ENCODE peak calls at places on chromosomes 7 and 10, in ten cellular contexts. F is right cardiac atrium, M is Panc1, R is mammary epithelial cell, I is cardiac muscle cell, C is uterus, E is psoas muscle, B is testis, H is tibial nerve, A is body of pancreas. O is an unnamed sample.
A peak's percentile ranks its signal among the peaks of the same experiment; 100 is the strongest.

GRCh38 chr7:79244482-79244881 is 209.0 kb downstream of the MAGI2 start:
- DNase-seq in F (no peak), M (no peak), R (no peak), I (no peak), C (no peak), E (no peak), B (no peak), H (no peak), A (no peak), O (no peak)

GRCh38 chr7:16926283-16926682 is 44.5 kb upstream of the AGR3 start:
- DNase-seq in F (peak; percentile 68), M (no peak), R (peak; percentile 23), I (peak; percentile 72), C (no peak), E (no peak), B (peak; percentile 65), H (peak; percentile 20), A (no peak), O (no peak)

GRCh38 chr10:71740069-71740468 is 20.5 kb upstream of the C10orf105 start:
- DNase-seq in F (peak; percentile 87), M (no peak), R (peak; percentile 78), I (peak; percentile 86), C (no peak), E (no peak), B (peak; percentile 71), H (no peak), A (peak; percentile 44), O (no peak)

GRCh38 chr7:75858430-75858829 is 20.4 kb upstream of the RHBDD2 start:
- DNase-seq in F (no peak), M (no peak), R (no peak), I (no peak), C (no peak), E (no peak), B (no peak), H (no peak), A (no peak), O (no peak)

GRCh38 chr10:63264852-63265617 is 131.9 kb downstream of the NRBF2 start:
- DNase-seq in F (no peak), M (peak; percentile 24), R (peak; percentile 64), I (peak; percentile 68), C (no peak), E (no peak), B (peak; percentile 62), H (no peak), A (peak; percentile 43), O (no peak)

GRCh38 chr10:126734015-126734414 is 63.5 kb upstream of the C10orf90 start:
- DNase-seq in F (peak; percentile 49), M (no peak), R (peak; percentile 66), I (peak; percentile 37), C (no peak), E (no peak), B (no peak), H (no peak), A (peak; percentile 10), O (no peak)

GRCh38 chr10:18400201-18400910 is 251.0 kb downstream of the NSUN6 start:
- DNase-seq in F (no peak), M (no peak), R (no peak), I (no peak), C (no peak), E (no peak), B (no peak), H (no peak), A (peak; percentile 68), O (peak; percentile 72)

GRCh38 chr10:77899080-77899477 is 27.5 kb downstream of the DLG5 start:
- DNase-seq in F (no peak), M (no peak), R (peak; percentile 95), I (peak; percentile 62), C (no peak), E (peak; percentile 67), B (no peak), H (no peak), A (peak; percentile 56), O (no peak)

GRCh38 chr10:108592926-108593325 is 1330.4 kb downstream of the XPNPEP1 start:
- DNase-seq in F (no peak), M (no peak), R (no peak), I (no peak), C (no peak), E (no peak), B (peak; percentile 34), H (no peak), A (no peak), O (no peak)

GRCh38 chr10:108598831-108599230 is 1324.5 kb downstream of the XPNPEP1 start:
- DNase-seq in F (no peak), M (no peak), R (no peak), I (no peak), C (no peak), E (no peak), B (no peak), H (no peak), A (no peak), O (peak; percentile 83)

GRCh38 chr10:108598320-108598695 is 1325.0 kb downstream of the XPNPEP1 start:
- DNase-seq in F (no peak), M (no peak), R (no peak), I (no peak), C (no peak), E (no peak), B (no peak), H (no peak), A (no peak), O (peak; percentile 18)

GRCh38 chr10:108597657-108598319 is 1325.5 kb downstream of the XPNPEP1 start:
- DNase-seq in F (no peak), M (no peak), R (no peak), I (no peak), C (no peak), E (no peak), B (no peak), H (no peak), A (no peak), O (peak; percentile 60)

DNA sequence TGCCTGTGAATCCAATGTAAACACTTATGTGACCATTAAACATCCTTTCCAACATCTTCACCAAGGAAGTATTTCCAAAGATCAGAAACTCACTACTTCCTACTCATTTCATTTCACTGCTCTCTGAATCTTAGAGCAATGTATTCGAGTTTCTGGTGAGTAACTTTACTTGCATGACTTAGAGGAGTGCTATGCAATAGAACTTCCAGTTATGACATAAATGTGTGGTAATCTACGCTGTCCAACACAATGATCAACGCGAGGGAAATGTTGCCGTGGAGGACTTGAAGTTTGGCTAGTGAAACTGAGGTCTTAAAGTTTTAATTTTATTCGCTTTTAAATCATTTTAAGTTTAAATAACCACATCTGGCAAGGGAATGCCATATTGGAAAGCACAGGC is 1326.3 kb downstream of the XPNPEP1 start:
- DNase-seq in F (no peak), M (no peak), R (no peak), I (peak; percentile 6), C (no peak), E (no peak), B (no peak), H (no peak), A (no peak), O (no peak)
- H3K27me3 ChIP-seq in F (no peaks in the 10 kb centered on the region), M (no peaks in the 10 kb centered on the region), R (no peaks in the 10 kb centered on the region), I (no peaks in the 10 kb centered on the region), C (no peaks in the 10 kb centered on the region), E (no peaks in the 10 kb centered on the region), B (no peaks in the 10 kb centered on the region), H (no peaks in the 10 kb centered on the region), A (no peaks in the 10 kb centered on the region), O (no peaks in the 10 kb centered on the region)

GRCh38 chr7:138475377-138475776 is 15.3 kb downstream of the TRIM24 start:
- DNase-seq in F (no peak), M (no peak), R (no peak), I (no peak), C (no peak), E (no peak), B (no peak), H (no peak), A (no peak), O (no peak)

GRCh38 chr7:138477081-138477578 is 17.1 kb downstream of the TRIM24 start:
- DNase-seq in F (no peak), M (no peak), R (no peak), I (no peak), C (no peak), E (no peak), B (no peak), H (no peak), A (no peak), O (no peak)

GRCh38 chr7:138477581-138477980 is 17.5 kb downstream of the TRIM24 start:
- DNase-seq in F (no peak), M (no peak), R (no peak), I (no peak), C (no peak), E (no peak), B (no peak), H (no peak), A (no peak), O (no peak)

GRCh38 chr7:138480527-138480926 is 20.5 kb downstream of the TRIM24 start:
- DNase-seq in F (no peak), M (no peak), R (no peak), I (no peak), C (no peak), E (no peak), B (no peak), H (no peak), A (no peak), O (no peak)

DNA sequence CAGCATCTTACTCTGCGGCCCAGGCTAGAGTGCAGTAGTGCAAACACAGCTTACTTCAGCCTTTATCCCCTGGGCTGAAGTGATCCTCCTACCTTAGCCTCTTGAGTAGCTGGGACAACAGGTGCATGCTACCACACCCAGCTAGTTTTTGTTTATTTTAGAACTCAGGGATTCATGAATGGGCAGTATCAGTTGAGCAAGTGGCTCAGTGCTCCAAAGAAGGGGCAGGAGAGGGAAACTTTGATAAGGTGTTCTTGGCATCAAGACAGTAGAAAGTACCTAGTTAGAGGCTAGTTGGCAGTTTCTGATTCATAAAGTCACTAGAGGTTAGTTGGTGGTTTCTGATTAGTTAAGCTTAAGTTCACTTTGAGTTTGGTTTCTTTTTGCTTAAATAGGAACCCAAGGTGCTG is 18.4 kb downstream of the TRIM24 start:
- DNase-seq in F (no peak), M (no peak), R (peak; percentile 29), I (no peak), C (no peak), E (no peak), B (no peak), H (no peak), A (peak; percentile 40), O (no peak)
- H3K4me1 ChIP-seq in F (peaks cover 1% of the 10 kb centered on the region), M (peaks cover 17% of the 10 kb centered on the region), R (no peaks in the 10 kb centered on the region), I (peaks cover 15% of the 10 kb centered on the region), C (no peaks in the 10 kb centered on the region), E (peaks cover under 1% of the 10 kb centered on the region), B (peaks cover 16% of the 10 kb centered on the region), H (peaks cover 3% of the 10 kb centered on the region), A (peaks cover 42% of the 10 kb centered on the region), O (peaks cover 24% of the 10 kb centered on the region)

DNA sequence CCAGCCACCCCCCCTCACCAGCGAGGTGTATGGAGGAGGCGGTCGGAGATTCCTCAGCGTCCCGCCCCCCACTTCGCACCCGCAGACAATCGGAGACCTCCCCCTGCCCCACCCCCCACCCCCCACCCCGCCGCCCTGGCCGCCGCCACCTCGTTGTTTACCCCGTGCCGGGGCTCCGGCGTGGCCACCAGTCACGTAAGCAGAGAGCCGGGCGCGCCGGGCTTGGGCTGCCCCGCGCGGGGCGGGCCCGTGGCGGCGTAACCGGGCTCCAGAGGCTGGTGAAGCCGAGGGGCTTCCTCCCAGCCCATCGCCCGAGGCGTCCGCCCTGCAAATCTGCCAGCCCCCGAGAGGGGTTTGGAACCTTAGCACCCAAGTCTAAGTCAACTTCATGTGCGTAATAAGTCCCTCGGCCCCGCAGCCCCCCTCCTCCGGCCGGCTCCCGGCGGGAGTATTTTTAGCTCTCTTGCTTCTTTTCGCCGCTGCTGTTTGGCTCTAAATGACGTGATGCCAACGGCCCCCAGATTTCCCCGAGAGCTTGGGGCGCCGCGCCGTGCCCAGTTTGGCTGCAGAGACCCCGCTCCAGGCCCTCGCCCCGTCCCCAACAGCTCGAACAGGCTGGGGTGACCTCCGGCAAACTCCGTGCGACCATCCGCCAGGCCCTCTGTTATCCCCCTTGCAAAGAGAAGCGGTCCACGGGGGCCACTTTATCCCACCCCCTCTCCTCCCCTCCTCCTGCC is 2.7 kb downstream of the MXI1 start:
- DNase-seq in F (peak; percentile 89), M (no peak), R (peak; percentile 31), I (peak; percentile 45), C (peak; percentile 62), E (peak; percentile 75), B (no peak), H (peak; percentile 51), A (peak; percentile 70), O (peak; percentile 40)
- H3K27me3 ChIP-seq in F (no peaks in the 10 kb centered on the region), M (peaks cover 2% of the 10 kb centered on the region), R (no peaks in the 10 kb centered on the region), I (no peaks in the 10 kb centered on the region), C (no peaks in the 10 kb centered on the region), E (no peaks in the 10 kb centered on the region), B (no peaks in the 10 kb centered on the region), H (no peaks in the 10 kb centered on the region), A (no peaks in the 10 kb centered on the region), O (no peaks in the 10 kb centered on the region)

GRCh38 chr10:116122664-116123063 is 150.3 kb downstream of the GFRA1 start:
- DNase-seq in F (no peak), M (no peak), R (no peak), I (no peak), C (no peak), E (no peak), B (no peak), H (no peak), A (no peak), O (no peak)
- H3K4me1 ChIP-seq in F (peaks cover 3% of the 10 kb centered on the region), M (no peaks in the 10 kb centered on the region), R (no peaks in the 10 kb centered on the region), I (peaks cover 6% of the 10 kb centered on the region), C (no peaks in the 10 kb centered on the region), E (no peaks in the 10 kb centered on the region), B (no peaks in the 10 kb centered on the region), H (no peaks in the 10 kb centered on the region), A (no peaks in the 10 kb centered on the region), O (no peaks in the 10 kb centered on the region)